ENCODE peak calls at places on chromosome 12, in ten cellular contexts. One of them, this sample, is unnamed.

GRCh38 chr12:118409834-118410233 is 33.5 kb downstream of the SUDS3 start:
- DNase-seq in stomach: peak; percentile 69
- DNase-seq in CD14-positive monocyte: no peak
- DNase-seq in stimulated activated CD4-positive, alpha-beta T cell treated with anti-CD3 and anti-CD28 coated beads, Interleukin-2, amount 100 ng/mL, for 24 hours: no peak
- DNase-seq in fibroblast of pulmonary artery: no peak
- DNase-seq in GM06990: no peak
- DNase-seq in T-helper 22 cell: no peak
- DNase-seq in dermis microvascular lymphatic vessel endothelial cell: no peak
- DNase-seq in AG09309: no peak
- DNase-seq in HT1080: no peak
- DNase-seq in this sample: no peak

GRCh38 chr12:125148316-125148715 is 83.1 kb downstream of the AACS start:
- DNase-seq in stimulated activated CD4-positive, alpha-beta T cell treated with anti-CD3 and anti-CD28 coated beads, Interleukin-2, amount 100 ng/mL, for 24 hours: no peak
- DNase-seq in stomach: no peak
- DNase-seq in AG09309: no peak
- DNase-seq in T-helper 22 cell: no peak
- DNase-seq in GM06990: no peak
- DNase-seq in CD14-positive monocyte: no peak
- DNase-seq in dermis microvascular lymphatic vessel endothelial cell: no peak
- DNase-seq in HT1080: no peak
- DNase-seq in fibroblast of pulmonary artery: no peak
- DNase-seq in this sample: no peak

GRCh38 chr12:1881301-1881700 is 37.2 kb downstream of the CACNA2D4 start:
- DNase-seq in fibroblast of pulmonary artery: no peak
- DNase-seq in AG09309: no peak
- DNase-seq in HT1080: no peak
- DNase-seq in stomach: no peak
- DNase-seq in T-helper 22 cell: no peak
- DNase-seq in stimulated activated CD4-positive, alpha-beta T cell treated with anti-CD3 and anti-CD28 coated beads, Interleukin-2, amount 100 ng/mL, for 24 hours: no peak
- DNase-seq in GM06990: no peak
- DNase-seq in dermis microvascular lymphatic vessel endothelial cell: no peak
- DNase-seq in CD14-positive monocyte: no peak
- DNase-seq in this sample: no peak

GRCh38 chr12:63276537-63277365 is 125.8 kb upstream of the AVPR1A start:
- DNase-seq in T-helper 22 cell: no peak
- DNase-seq in HT1080: peak; percentile 37
- DNase-seq in stomach: peak; percentile 61
- DNase-seq in stimulated activated CD4-positive, alpha-beta T cell treated with anti-CD3 and anti-CD28 coated beads, Interleukin-2, amount 100 ng/mL, for 24 hours: peak; percentile 6
- DNase-seq in CD14-positive monocyte: no peak
- DNase-seq in GM06990: no peak
- DNase-seq in fibroblast of pulmonary artery: peak; percentile 15
- DNase-seq in dermis microvascular lymphatic vessel endothelial cell: peak; percentile 59
- DNase-seq in AG09309: no peak
- DNase-seq in this sample: peak; percentile 57

GRCh38 chr12:32551058-32551457 is 128.0 kb upstream of the DNM1L start:
- DNase-seq in stimulated activated CD4-positive, alpha-beta T cell treated with anti-CD3 and anti-CD28 coated beads, Interleukin-2, amount 100 ng/mL, for 24 hours: no peak
- DNase-seq in fibroblast of pulmonary artery: no peak
- DNase-seq in T-helper 22 cell: no peak
- DNase-seq in CD14-positive monocyte: no peak
- DNase-seq in AG09309: no peak
- DNase-seq in GM06990: no peak
- DNase-seq in stomach: no peak
- DNase-seq in dermis microvascular lymphatic vessel endothelial cell: no peak
- DNase-seq in HT1080: no peak
- DNase-seq in this sample: no peak

GRCh38 chr12:92065018-92065499 is 80.6 kb downstream of the BTG1 start:
- DNase-seq in stimulated activated CD4-positive, alpha-beta T cell treated with anti-CD3 and anti-CD28 coated beads, Interleukin-2, amount 100 ng/mL, for 24 hours: no peak
- DNase-seq in T-helper 22 cell: peak; percentile 48
- DNase-seq in stomach: peak; percentile 52
- DNase-seq in AG09309: no peak
- DNase-seq in fibroblast of pulmonary artery: no peak
- DNase-seq in HT1080: no peak
- DNase-seq in GM06990: peak; percentile 38
- DNase-seq in CD14-positive monocyte: no peak
- DNase-seq in dermis microvascular lymphatic vessel endothelial cell: peak; percentile 5
- DNase-seq in this sample: peak; percentile 27

GRCh38 chr12:114623737-114624136 is 60.2 kb downstream of the TBX3 start:
- DNase-seq in stimulated activated CD4-positive, alpha-beta T cell treated with anti-CD3 and anti-CD28 coated beads, Interleukin-2, amount 100 ng/mL, for 24 hours: no peak
- DNase-seq in T-helper 22 cell: no peak
- DNase-seq in fibroblast of pulmonary artery: no peak
- DNase-seq in GM06990: no peak
- DNase-seq in AG09309: no peak
- DNase-seq in dermis microvascular lymphatic vessel endothelial cell: no peak
- DNase-seq in HT1080: no peak
- DNase-seq in CD14-positive monocyte: no peak
- DNase-seq in stomach: no peak
- DNase-seq in this sample: no peak

GRCh38 chr12:30286345-30286926 is 409.2 kb downstream of the IPO8 start:
- DNase-seq in T-helper 22 cell: no peak
- DNase-seq in HT1080: peak; percentile 5
- DNase-seq in stomach: no peak
- DNase-seq in dermis microvascular lymphatic vessel endothelial cell: peak; percentile 56
- DNase-seq in stimulated activated CD4-positive, alpha-beta T cell treated with anti-CD3 and anti-CD28 coated beads, Interleukin-2, amount 100 ng/mL, for 24 hours: no peak
- DNase-seq in fibroblast of pulmonary artery: peak; percentile 78
- DNase-seq in CD14-positive monocyte: no peak
- DNase-seq in AG09309: no peak
- DNase-seq in GM06990: no peak
- DNase-seq in this sample: peak; percentile 70

GRCh38 chr12:110079477-110080400 is 31.4 kb upstream of the C12orf76 start:
- DNase-seq in fibroblast of pulmonary artery: peak; percentile 83
- DNase-seq in GM06990: peak; percentile 71
- DNase-seq in stomach: peak; percentile 44
- DNase-seq in dermis microvascular lymphatic vessel endothelial cell: peak; percentile 23
- DNase-seq in AG09309: no peak
- DNase-seq in stimulated activated CD4-positive, alpha-beta T cell treated with anti-CD3 and anti-CD28 coated beads, Interleukin-2, amount 100 ng/mL, for 24 hours: peak; percentile 71
- DNase-seq in HT1080: peak; percentile 54
- DNase-seq in CD14-positive monocyte: peak; percentile 78
- DNase-seq in T-helper 22 cell: peak; percentile 51
- DNase-seq in this sample: peak; percentile 85

GRCh38 chr12:121038861-121039654 is at the start of gene OASL:
- DNase-seq in fibroblast of pulmonary artery: peak; percentile 57
- DNase-seq in CD14-positive monocyte: peak; percentile 74
- DNase-seq in HT1080: peak; percentile 52
- DNase-seq in stimulated activated CD4-positive, alpha-beta T cell treated with anti-CD3 and anti-CD28 coated beads, Interleukin-2, amount 100 ng/mL, for 24 hours: peak; percentile 35
- DNase-seq in AG09309: peak; percentile 33
- DNase-seq in dermis microvascular lymphatic vessel endothelial cell: peak; percentile 6
- DNase-seq in stomach: peak; percentile 77
- DNase-seq in GM06990: peak; percentile 71
- DNase-seq in T-helper 22 cell: peak; percentile 54
- DNase-seq in this sample: peak; percentile 54

GRCh38 chr12:89126712-89127111 is 225.6 kb downstream of the DUSP6 start:
- DNase-seq in fibroblast of pulmonary artery: peak; percentile 44
- DNase-seq in CD14-positive monocyte: no peak
- DNase-seq in stomach: no peak
- DNase-seq in HT1080: no peak
- DNase-seq in T-helper 22 cell: no peak
- DNase-seq in dermis microvascular lymphatic vessel endothelial cell: no peak
- DNase-seq in GM06990: no peak
- DNase-seq in AG09309: no peak
- DNase-seq in stimulated activated CD4-positive, alpha-beta T cell treated with anti-CD3 and anti-CD28 coated beads, Interleukin-2, amount 100 ng/mL, for 24 hours: no peak
- DNase-seq in this sample: peak; percentile 51

GRCh38 chr12:74689071-74689655 is 151.5 kb downstream of the ATXN7L3B start:
- DNase-seq in stomach: no peak
- DNase-seq in T-helper 22 cell: no peak
- DNase-seq in stimulated activated CD4-positive, alpha-beta T cell treated with anti-CD3 and anti-CD28 coated beads, Interleukin-2, amount 100 ng/mL, for 24 hours: no peak
- DNase-seq in fibroblast of pulmonary artery: peak; percentile 80
- DNase-seq in AG09309: peak; percentile 33
- DNase-seq in GM06990: peak; percentile 7
- DNase-seq in HT1080: peak; percentile 54
- DNase-seq in CD14-positive monocyte: no peak
- DNase-seq in dermis microvascular lymphatic vessel endothelial cell: peak; percentile 53
- DNase-seq in this sample: peak; percentile 72

GRCh38 chr12:121769831-121770301 is 23.6 kb downstream of the RHOF start:
- DNase-seq in stomach: no peak
- DNase-seq in HT1080: no peak
- DNase-seq in T-helper 22 cell: no peak
- DNase-seq in fibroblast of pulmonary artery: no peak
- DNase-seq in CD14-positive monocyte: no peak
- DNase-seq in dermis microvascular lymphatic vessel endothelial cell: no peak
- DNase-seq in stimulated activated CD4-positive, alpha-beta T cell treated with anti-CD3 and anti-CD28 coated beads, Interleukin-2, amount 100 ng/mL, for 24 hours: no peak
- DNase-seq in AG09309: no peak
- DNase-seq in GM06990: no peak
- DNase-seq in this sample: no peak

GRCh38 chr12:97989366-97989940 is 525.9 kb upstream of the TMPO start:
- DNase-seq in GM06990: no peak
- DNase-seq in CD14-positive monocyte: no peak
- DNase-seq in stomach: no peak
- DNase-seq in HT1080: no peak
- DNase-seq in AG09309: no peak
- DNase-seq in fibroblast of pulmonary artery: no peak
- DNase-seq in stimulated activated CD4-positive, alpha-beta T cell treated with anti-CD3 and anti-CD28 coated beads, Interleukin-2, amount 100 ng/mL, for 24 hours: no peak
- DNase-seq in dermis microvascular lymphatic vessel endothelial cell: no peak
- DNase-seq in T-helper 22 cell: no peak
- DNase-seq in this sample: no peak

GRCh38 chr12:93742086-93742934 is 65.1 kb downstream of the CRADD start:
- DNase-seq in fibroblast of pulmonary artery: peak; percentile 71
- DNase-seq in CD14-positive monocyte: no peak
- DNase-seq in AG09309: no peak
- DNase-seq in stimulated activated CD4-positive, alpha-beta T cell treated with anti-CD3 and anti-CD28 coated beads, Interleukin-2, amount 100 ng/mL, for 24 hours: peak; percentile 70
- DNase-seq in dermis microvascular lymphatic vessel endothelial cell: peak; percentile 80
- DNase-seq in GM06990: peak; percentile 70
- DNase-seq in HT1080: peak; percentile 74
- DNase-seq in stomach: peak; percentile 77
- DNase-seq in T-helper 22 cell: peak; percentile 14
- DNase-seq in this sample: peak; percentile 85

GRCh38 chr12:68358532-68359485 is 26.6 kb upstream of the MDM1 start:
- DNase-seq in GM06990: peak; percentile 29
- DNase-seq in stimulated activated CD4-positive, alpha-beta T cell treated with anti-CD3 and anti-CD28 coated beads, Interleukin-2, amount 100 ng/mL, for 24 hours: peak; percentile 52
- DNase-seq in fibroblast of pulmonary artery: peak; percentile 90
- DNase-seq in stomach: peak; percentile 64
- DNase-seq in dermis microvascular lymphatic vessel endothelial cell: peak; percentile 81
- DNase-seq in CD14-positive monocyte: no peak
- DNase-seq in HT1080: peak; percentile 73
- DNase-seq in AG09309: peak; percentile 65
- DNase-seq in T-helper 22 cell: peak; percentile 8
- DNase-seq in this sample: peak; percentile 89

GRCh38 chr12:124914392-124915248 is at the start of gene UBC:
- DNase-seq in HT1080: peak; percentile 87
- DNase-seq in CD14-positive monocyte: peak; percentile 93
- DNase-seq in stimulated activated CD4-positive, alpha-beta T cell treated with anti-CD3 and anti-CD28 coated beads, Interleukin-2, amount 100 ng/mL, for 24 hours: peak; percentile 87
- DNase-seq in GM06990: peak; percentile 99
- DNase-seq in dermis microvascular lymphatic vessel endothelial cell: peak; percentile 93
- DNase-seq in AG09309: peak; percentile 86
- DNase-seq in fibroblast of pulmonary artery: peak; percentile 96
- DNase-seq in T-helper 22 cell: peak; percentile 82
- DNase-seq in stomach: peak; percentile 93
- DNase-seq in this sample: peak; percentile 96

GRCh38 chr12:89954259-89954658 is 245.6 kb upstream of the ATP2B1 start:
- DNase-seq in AG09309: no peak
- DNase-seq in T-helper 22 cell: no peak
- DNase-seq in HT1080: no peak
- DNase-seq in dermis microvascular lymphatic vessel endothelial cell: no peak
- DNase-seq in fibroblast of pulmonary artery: no peak
- DNase-seq in stimulated activated CD4-positive, alpha-beta T cell treated with anti-CD3 and anti-CD28 coated beads, Interleukin-2, amount 100 ng/mL, for 24 hours: no peak
- DNase-seq in stomach: no peak
- DNase-seq in GM06990: no peak
- DNase-seq in CD14-positive monocyte: no peak
- DNase-seq in this sample: no peak

GRCh38 chr12:15788266-15789214 is 648 bp downstream of the EPS8 start:
- DNase-seq in dermis microvascular lymphatic vessel endothelial cell: peak; percentile 49
- DNase-seq in CD14-positive monocyte: no peak
- DNase-seq in HT1080: peak; percentile 55
- DNase-seq in stimulated activated CD4-positive, alpha-beta T cell treated with anti-CD3 and anti-CD28 coated beads, Interleukin-2, amount 100 ng/mL, for 24 hours: peak; percentile 4
- DNase-seq in fibroblast of pulmonary artery: peak; percentile 66
- DNase-seq in stomach: peak; percentile 60
- DNase-seq in GM06990: no peak
- DNase-seq in AG09309: no peak
- DNase-seq in T-helper 22 cell: no peak
- DNase-seq in this sample: peak; percentile 69

GRCh38 chr12:122096591-122097149 is 18.1 kb downstream of the MLXIP start:
- DNase-seq in fibroblast of pulmonary artery: peak; percentile 82
- DNase-seq in GM06990: no peak
- DNase-seq in AG09309: no peak
- DNase-seq in stimulated activated CD4-positive, alpha-beta T cell treated with anti-CD3 and anti-CD28 coated beads, Interleukin-2, amount 100 ng/mL, for 24 hours: no peak
- DNase-seq in dermis microvascular lymphatic vessel endothelial cell: peak; percentile 66
- DNase-seq in stomach: peak; percentile 34
- DNase-seq in CD14-positive monocyte: no peak
- DNase-seq in HT1080: no peak
- DNase-seq in T-helper 22 cell: no peak
- DNase-seq in this sample: peak; percentile 76

GRCh38 chr12:109523071-109523470 is 45.6 kb downstream of the UBE3B start:
- DNase-seq in fibroblast of pulmonary artery: no peak
- DNase-seq in CD14-positive monocyte: peak; percentile 24
- DNase-seq in T-helper 22 cell: no peak
- DNase-seq in dermis microvascular lymphatic vessel endothelial cell: peak; percentile 10
- DNase-seq in stimulated activated CD4-positive, alpha-beta T cell treated with anti-CD3 and anti-CD28 coated beads, Interleukin-2, amount 100 ng/mL, for 24 hours: no peak
- DNase-seq in AG09309: no peak
- DNase-seq in GM06990: no peak
- DNase-seq in stomach: no peak
- DNase-seq in HT1080: no peak
- DNase-seq in this sample: no peak

This sample was measured in cardiac fibroblast.